ENCODE peak calls at places on chromosomes 1 and 21, in six cellular contexts. P is H9, O is neuronal stem cell, Q is IMR-90, R is mesendoderm, B is trophoblast cell. F is an unnamed sample. For H3K4me1, the result is how much of the 10 kb centered on the place peaks cover.

GRCh38 chr1:31183927-31184554 is 55.6 kb downstream of the NKAIN1 start:
- DNase-seq in Q (peak), O (peak), P (peak), R (peak), B (peak), F (peak)

GRCh38 chr1:147840909-147841308 is 61.7 kb upstream of the GJA8 start:
- DNase-seq in R (peak), O (no peak), P (peak), B (peak), Q (peak), F (no peak)

GRCh38 chr1:181669209-181669608 is 185.9 kb downstream of the CACNA1E start:
- DNase-seq in Q (no peak), O (no peak), P (no peak), B (no peak), R (peak), F (no peak)

GRCh38 chr1:46246548-46247432 is 773 bp upstream of the RAD54L start:
- DNase-seq in Q (peak), P (no peak), O (no peak), R (no peak), B (peak), F (peak)

GRCh38 chr1:33301273-33301984 is 19.5 kb downstream of the A3GALT2 start:
- DNase-seq in B (peak), Q (peak), P (no peak), R (no peak), O (no peak), F (peak)

GRCh38 chr21:37168666-37169065 is 95.6 kb downstream of the TTC3 start:
- DNase-seq in Q (no peak), R (peak), P (no peak), O (no peak), B (peak), F (no peak)

GRCh38 chr1:55040083-55040952 is 970 bp downstream of the PCSK9 start:
- DNase-seq in O (no peak), P (no peak), R (peak), B (no peak), Q (no peak), F (no peak)

GRCh38 chr1:234922987-234923386 is 205.7 kb downstream of the TOMM20 start:
- DNase-seq in P (no peak), B (no peak), R (no peak), O (no peak), Q (no peak), F (no peak)

GRCh38 chr1:221667504-221667903 is 74.4 kb downstream of the DUSP10 start:
- DNase-seq in R (no peak), O (no peak), B (peak), Q (peak), P (no peak), F (peak)

GRCh38 chr21:46120301-46121285 is 22.7 kb downstream of the COL6A2 start:
- DNase-seq in P (peak), Q (no peak), O (no peak), B (no peak), R (no peak), F (no peak)

GRCh38 chr1:15523922-15524282 is at the start of gene CASP9:
- DNase-seq in R (no peak), Q (peak), P (no peak), B (no peak), O (no peak), F (no peak)

GRCh38 chr21:39314155-39315027 is 959 bp upstream of the BRWD1 start:
- DNase-seq in B (peak), Q (peak), O (no peak), P (peak), R (peak), F (peak)

GRCh38 chr21:42858957-42859890 is 20.1 kb downstream of the WDR4 start:
- DNase-seq in Q (no peak), O (no peak), P (no peak), R (no peak), B (no peak), F (no peak)

GRCh38 chr1:66758247-66758755 is 6.0 kb downstream of the DYNLT5 start:
- DNase-seq in O (no peak), R (no peak), B (no peak), Q (peak), P (no peak), F (peak)

GRCh38 chr1:36924282-36924791 is 110.0 kb downstream of the GRIK3 start:
- DNase-seq in Q (peak), B (peak), R (peak), O (peak), P (peak), F (no peak)

GRCh38 chr21:36820176-36821031 is 121.5 kb downstream of the SIM2 start:
- DNase-seq in P (peak), Q (no peak), B (no peak), O (no peak), R (peak), F (no peak)

GRCh38 chr21:28521932-28522826 is 470.5 kb downstream of the LTN1 start:
- DNase-seq in Q (peak), O (no peak), B (peak), R (peak), P (peak), F (peak)

GRCh38 chr21:42019101-42019605 is 9.0 kb upstream of the ZBTB21 start:
- DNase-seq in O (no peak), R (no peak), B (no peak), P (no peak), Q (no peak), F (no peak)

GRCh38 chr1:116556289-116557006 is 14.4 kb downstream of the CD58 start:
- DNase-seq in B (peak), Q (peak), R (no peak), O (no peak), P (no peak), F (peak)

GRCh38 chr1:51524817-51525216 is 5.8 kb upstream of the EPS15 start:
- DNase-seq in O (no peak), Q (no peak), P (no peak), R (no peak), B (no peak), F (no peak)

GRCh38 chr1:51523931-51524330 is 4.9 kb upstream of the EPS15 start:
- DNase-seq in R (no peak), P (no peak), Q (no peak), B (no peak), O (no peak), F (no peak)

GRCh38 chr1:51525295-51525694 is 6.2 kb upstream of the EPS15 start:
- DNase-seq in B (no peak), R (no peak), P (no peak), Q (no peak), O (no peak), F (no peak)

GRCh38 chr1:51527144-51527543 is 8.1 kb upstream of the EPS15 start:
- DNase-seq in R (no peak), B (no peak), P (no peak), Q (no peak), O (no peak), F (no peak)

DNA sequence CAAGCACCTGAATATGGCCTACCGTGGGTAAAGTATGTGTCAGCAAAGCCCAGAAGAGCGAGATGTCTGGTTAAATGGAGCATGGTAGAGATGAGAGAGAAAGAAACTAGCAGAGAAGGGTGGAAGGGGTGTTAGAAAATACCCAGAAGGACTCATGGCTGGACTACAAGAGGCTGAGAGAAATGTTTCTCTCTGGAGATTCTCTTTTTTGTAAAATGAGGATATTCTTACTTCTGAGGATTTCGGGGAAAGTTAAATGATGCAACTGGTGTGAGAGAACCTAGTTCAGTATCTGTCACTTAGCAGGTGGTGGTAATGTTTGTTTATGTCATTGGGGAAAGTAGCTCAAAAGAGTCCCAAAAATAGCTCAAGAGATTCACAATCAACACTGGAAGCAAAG is 7.2 kb upstream of the EPS15 start:
- DNase-seq in P (no peak), R (no peak), B (no peak), O (no peak), Q (no peak), F (no peak)
- H3K23ac ChIP-seq in P (no peak), R (no peak), B (no peak), O (no peak), Q (no peak), F (no peak)

DNA sequence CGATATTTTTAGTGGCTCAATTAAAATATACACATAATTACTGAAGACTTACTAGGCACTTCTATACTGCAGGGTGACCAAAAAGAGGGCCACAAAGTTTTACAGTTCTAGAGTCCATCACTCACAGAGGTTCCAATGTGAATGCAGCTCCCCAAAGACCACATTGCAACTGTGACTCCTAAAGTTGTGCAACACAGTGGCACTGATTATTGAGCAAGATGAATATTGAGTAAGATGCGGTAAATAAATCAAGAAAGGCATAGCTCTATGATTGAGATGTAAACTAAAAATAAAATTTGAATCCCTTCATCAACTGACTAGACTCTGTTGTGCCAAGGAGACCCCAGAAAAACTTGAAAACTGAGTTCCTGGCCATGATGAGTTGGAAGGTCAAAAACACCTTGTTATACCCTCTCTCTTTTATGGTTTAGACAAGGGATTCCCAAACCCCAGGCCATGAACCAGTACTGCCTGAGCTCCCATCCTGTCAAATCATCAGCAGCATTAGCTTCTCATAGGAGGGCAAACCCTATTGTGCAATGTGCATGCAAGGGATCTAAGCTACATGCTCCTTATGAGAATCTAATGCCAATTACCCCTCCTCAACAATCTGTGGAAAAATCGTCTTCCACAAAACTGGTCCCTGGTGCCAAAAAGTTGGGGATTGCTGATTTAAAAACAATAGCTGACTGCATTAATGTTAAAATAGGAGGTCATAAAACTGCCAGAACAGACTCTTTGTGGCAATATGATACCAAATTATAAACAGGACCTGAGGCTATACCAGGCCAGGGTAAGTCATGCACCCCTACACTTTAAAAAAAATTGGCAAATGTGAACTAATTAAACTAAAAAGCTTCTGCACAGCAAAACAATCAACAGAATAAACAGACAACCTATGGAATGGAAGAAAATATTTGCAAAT is 94.3 kb downstream of the ADGRL4 start:
- DNase-seq in O (no peak), P (no peak), Q (no peak), B (no peak), R (no peak), F (peak)
- H3K4me1 ChIP-seq in O (under half), P (under half), Q (under half), B (under half), R (under half), F (under half)

GRCh38 chr21:16767201-16767600 is 745.6 kb upstream of the CXADR start:
- DNase-seq in O (no peak), B (no peak), R (no peak), Q (no peak), P (no peak), F (no peak)
- H3K18ac ChIP-seq in O (no peak), B (no peak), R (no peak), Q (no peak), P (no peak), F (no peak)

DNA sequence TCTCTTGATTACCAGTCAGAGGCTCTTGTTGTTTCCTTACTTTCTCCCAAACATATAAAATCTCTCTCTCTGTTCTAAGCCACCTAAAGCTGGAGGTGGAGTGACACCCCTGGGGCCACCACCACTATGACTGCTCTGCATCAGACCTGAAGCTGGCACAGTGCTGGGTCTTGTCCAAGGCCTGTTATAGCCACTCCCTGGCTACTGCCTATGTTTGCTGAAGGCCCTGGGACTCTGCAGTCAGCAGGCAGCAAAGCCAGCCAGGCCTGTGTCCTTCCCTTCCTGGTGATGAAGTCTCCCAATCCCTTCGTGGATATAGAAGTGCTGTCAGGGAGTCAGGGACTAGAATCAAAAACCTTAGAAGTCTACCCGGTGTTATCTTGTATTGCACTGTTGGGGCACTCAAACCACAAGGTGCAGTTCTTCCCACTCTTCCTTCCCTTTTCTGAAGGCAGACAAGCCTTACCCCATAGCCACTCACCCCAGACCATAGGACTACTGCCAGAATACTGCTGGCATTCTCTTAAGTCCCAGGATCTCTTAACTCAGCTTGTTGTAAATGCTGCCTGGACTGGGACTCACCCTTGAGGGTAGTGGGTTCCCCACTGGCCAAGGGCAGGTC is 103.1 kb downstream of the RPS6KC1 start:
- DNase-seq in O (no peak), R (no peak), P (no peak), B (no peak), Q (no peak), F (no peak)
- H3K23ac ChIP-seq in O (no peak), R (no peak), P (no peak), B (no peak), Q (no peak), F (no peak)

GRCh38 chr21:25813917-25814316 is 79.1 kb downstream of the GABPA start:
- DNase-seq in O (no peak), P (no peak), Q (no peak), B (peak), R (no peak), F (peak)

GRCh38 chr21:25822981-25823380 is 88.2 kb downstream of the GABPA start:
- DNase-seq in Q (no peak), P (no peak), R (no peak), B (no peak), O (no peak), F (no peak)

DNA sequence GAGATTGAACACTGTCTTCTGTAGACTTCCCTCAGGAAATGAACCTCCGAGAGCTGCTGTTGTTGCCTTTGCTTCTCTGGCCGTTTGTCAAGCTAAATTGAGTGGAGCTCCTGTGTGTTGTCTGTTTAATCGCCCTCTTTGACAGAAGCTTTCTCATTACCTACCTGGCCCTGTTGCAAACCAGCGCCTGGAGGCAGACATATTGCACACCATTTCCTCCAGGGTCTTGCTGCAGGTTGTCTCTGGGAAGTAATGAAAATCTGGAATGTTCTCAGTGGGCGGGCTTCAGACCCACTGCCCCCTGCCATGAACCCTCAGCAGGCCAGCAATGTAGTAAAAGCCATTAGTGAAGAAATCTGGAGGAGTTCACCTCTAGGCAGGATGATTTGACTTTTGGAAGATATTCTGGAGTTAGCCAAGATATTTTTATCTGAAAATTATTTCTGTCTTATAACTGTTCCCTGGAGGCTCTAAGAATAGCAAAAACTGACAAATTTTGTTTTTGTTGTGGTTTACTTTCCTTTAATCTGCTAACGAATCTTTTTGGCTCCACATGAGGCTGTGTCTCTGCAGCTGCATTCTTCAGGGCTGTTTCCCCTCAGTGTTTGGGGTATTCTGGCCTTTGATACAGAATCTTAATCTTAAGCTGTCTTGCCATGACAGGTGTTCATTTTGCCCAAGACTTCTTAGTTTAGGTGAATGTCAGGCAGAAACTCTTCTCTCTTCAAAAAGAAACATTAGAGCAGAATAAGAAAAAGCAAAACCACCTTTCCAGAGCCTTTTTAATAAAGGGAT is 83.6 kb downstream of the GABPA start:
- DNase-seq in P (no peak), B (no peak), O (no peak), Q (no peak), R (peak), F (no peak)
- H3K4me1 ChIP-seq in P (under half), B (under half), O (under half), Q (under half), R (under half), F (under half)

DNA sequence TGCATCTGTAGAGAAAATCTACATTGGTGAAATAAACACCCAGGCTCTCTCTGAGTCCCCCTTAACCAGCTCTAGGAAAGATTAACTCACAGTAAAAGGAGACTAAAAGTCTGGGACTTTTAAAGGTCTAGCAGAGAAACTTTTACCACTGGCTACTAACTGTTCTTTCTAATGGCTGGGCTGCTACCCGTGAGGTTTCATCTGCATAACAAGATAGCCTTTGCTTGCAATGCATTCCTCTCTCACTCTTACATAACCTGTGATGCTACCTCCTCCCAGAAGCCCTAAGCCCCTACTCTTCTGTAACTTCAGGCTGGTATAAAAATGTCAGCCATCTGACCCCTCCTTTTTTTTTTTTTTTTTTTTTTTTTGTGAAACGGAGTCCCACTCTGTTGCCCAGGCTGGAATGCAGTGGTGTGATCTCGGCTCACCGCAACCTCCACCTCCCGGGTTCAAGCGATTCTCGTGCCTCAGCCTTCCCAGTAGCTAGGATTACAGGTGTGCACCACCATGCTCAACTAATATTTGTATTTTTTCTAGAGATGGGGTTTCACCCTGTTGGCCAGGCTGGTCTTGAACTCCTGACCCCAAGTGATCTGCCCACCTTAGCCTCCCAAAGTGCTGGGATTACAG is 344.2 kb downstream of the RGS7 start:
- DNase-seq in R (peak), Q (no peak), O (no peak), P (peak), B (no peak), F (no peak)
- H3K18ac ChIP-seq in R (no peak), Q (no peak), O (no peak), P (no peak), B (no peak), F (no peak)

GRCh38 chr1:224343679-224344078 is 13.0 kb upstream of the CNIH4 start:
- DNase-seq in O (no peak), R (peak), B (no peak), P (no peak), Q (no peak), F (no peak)

GRCh38 chr1:224340711-224341384 is 10.9 kb upstream of the NVL start:
- DNase-seq in R (peak), Q (no peak), O (no peak), P (peak), B (no peak), F (no peak)

GRCh38 chr1:224338150-224338838 is 8.3 kb upstream of the NVL start:
- DNase-seq in P (no peak), O (no peak), B (no peak), Q (no peak), R (peak), F (no peak)

GRCh38 chr1:224333939-224334701 is 4.1 kb upstream of the NVL start:
- DNase-seq in O (no peak), R (no peak), Q (peak), B (no peak), P (no peak), F (peak)

GRCh38 chr1:224339422-224340033 is 9.6 kb upstream of the NVL start:
- DNase-seq in O (no peak), Q (no peak), B (no peak), P (no peak), R (no peak), F (no peak)
- H3K23ac ChIP-seq in O (no peak), Q (no peak), B (no peak), P (no peak), R (no peak), F (no peak)

GRCh38 chr1:179128520-179128919 is 46.6 kb downstream of the TOR3A start:
- DNase-seq in R (no peak), B (no peak), P (no peak), O (no peak), Q (no peak), F (no peak)
- H3K4me1 ChIP-seq in R (under half), B (under half), P (under half), O (under half), Q (under half), F (under half)

GRCh38 chr1:40782371-40782956 is 1.1 kb upstream of the KCNQ4 start:
- DNase-seq in Q (no peak), R (peak), B (no peak), P (peak), O (no peak), F (peak)

GRCh38 chr1:40784141-40784770 is 669 bp downstream of the KCNQ4 start:
- DNase-seq in Q (no peak), P (no peak), O (peak), B (peak), R (peak), F (no peak)

GRCh38 chr1:40781614-40781971 is 2.0 kb upstream of the KCNQ4 start:
- DNase-seq in R (no peak), B (no peak), P (no peak), Q (no peak), O (no peak), F (no peak)

GRCh38 chr1:40784771-40785151 is 1.2 kb downstream of the KCNQ4 start:
- DNase-seq in O (no peak), Q (no peak), R (no peak), B (no peak), P (no peak), F (no peak)

GRCh38 chr1:40783001-40783905 is at the start of gene KCNQ4:
- DNase-seq in B (peak), P (peak), R (peak), O (peak), Q (no peak), F (no peak)
- H3K18ac ChIP-seq in B (no peak), P (no peak), R (no peak), O (peak), Q (no peak), F (peak)